ENCODE peak calls at places on chromosomes 16 and 17, in eight cellular contexts. One of them, this sample, is unnamed.

GRCh38 chr16:65136656-65137055 is 14.8 kb upstream of the CDH11 start:
- DNase-seq in ELF-1: no peak
- DNase-seq in GM10248: no peak
- DNase-seq in CD4-positive, alpha-beta T cell: no peak
- DNase-seq in NCI-H1436: no peak
- DNase-seq in mucosa of gallbladder: no peak
- DNase-seq in NCI-H1092 treated with DMSO at 0.1 percent for 48 hours: no peak
- DNase-seq in activated T-cell treated with anti-CD3 and anti-CD28 coated beads, Interleukin-2, amount 50 U/mL, for 24 hours: no peak
- DNase-seq in this sample: no peak

GRCh38 chr17:34613064-34614019 is 34.0 kb downstream of the TMEM132E start:
- DNase-seq in ELF-1: peak
- DNase-seq in GM10248: no peak
- DNase-seq in CD4-positive, alpha-beta T cell: no peak
- DNase-seq in NCI-H1436: peak
- DNase-seq in mucosa of gallbladder: no peak
- DNase-seq in NCI-H1092 treated with DMSO at 0.1 percent for 48 hours: peak
- DNase-seq in activated T-cell treated with anti-CD3 and anti-CD28 coated beads, Interleukin-2, amount 50 U/mL, for 24 hours: no peak
- DNase-seq in this sample: no peak

GRCh38 chr16:88315543-88316105 is 67.1 kb upstream of the ZNF469 start:
- DNase-seq in ELF-1: peak
- DNase-seq in GM10248: no peak
- DNase-seq in CD4-positive, alpha-beta T cell: no peak
- DNase-seq in NCI-H1436: no peak
- DNase-seq in mucosa of gallbladder: peak
- DNase-seq in NCI-H1092 treated with DMSO at 0.1 percent for 48 hours: no peak
- DNase-seq in activated T-cell treated with anti-CD3 and anti-CD28 coated beads, Interleukin-2, amount 50 U/mL, for 24 hours: no peak
- DNase-seq in this sample: no peak

GRCh38 chr17:59366773-59367656 is 35.6 kb downstream of the YPEL2 start:
- DNase-seq in ELF-1: peak
- DNase-seq in GM10248: no peak
- DNase-seq in CD4-positive, alpha-beta T cell: no peak
- DNase-seq in NCI-H1436: peak
- DNase-seq in mucosa of gallbladder: peak
- DNase-seq in NCI-H1092 treated with DMSO at 0.1 percent for 48 hours: peak
- DNase-seq in activated T-cell treated with anti-CD3 and anti-CD28 coated beads, Interleukin-2, amount 50 U/mL, for 24 hours: no peak
- DNase-seq in this sample: no peak

GRCh38 chr16:24504467-24505345 is 34.7 kb upstream of the RBBP6 start:
- DNase-seq in ELF-1: peak
- DNase-seq in GM10248: peak
- DNase-seq in CD4-positive, alpha-beta T cell: peak
- DNase-seq in NCI-H1436: peak
- DNase-seq in mucosa of gallbladder: peak
- DNase-seq in NCI-H1092 treated with DMSO at 0.1 percent for 48 hours: peak
- DNase-seq in activated T-cell treated with anti-CD3 and anti-CD28 coated beads, Interleukin-2, amount 50 U/mL, for 24 hours: peak
- DNase-seq in this sample: peak

GRCh38 chr16:69463876-69464275 is 39.5 kb downstream of the CYB5B start:
- DNase-seq in ELF-1: no peak
- DNase-seq in GM10248: no peak
- DNase-seq in CD4-positive, alpha-beta T cell: no peak
- DNase-seq in NCI-H1436: no peak
- DNase-seq in mucosa of gallbladder: no peak
- DNase-seq in NCI-H1092 treated with DMSO at 0.1 percent for 48 hours: no peak
- DNase-seq in activated T-cell treated with anti-CD3 and anti-CD28 coated beads, Interleukin-2, amount 50 U/mL, for 24 hours: no peak
- DNase-seq in this sample: no peak

GRCh38 chr16:2821483-2822157 is 4.6 kb downstream of the PRSS21 start:
- DNase-seq in ELF-1: peak
- DNase-seq in GM10248: no peak
- DNase-seq in CD4-positive, alpha-beta T cell: no peak
- DNase-seq in NCI-H1436: no peak
- DNase-seq in mucosa of gallbladder: no peak
- DNase-seq in NCI-H1092 treated with DMSO at 0.1 percent for 48 hours: no peak
- DNase-seq in activated T-cell treated with anti-CD3 and anti-CD28 coated beads, Interleukin-2, amount 50 U/mL, for 24 hours: no peak
- DNase-seq in this sample: no peak

GRCh38 chr17:70074991-70075390 is at the start of gene KCNJ16:
- DNase-seq in ELF-1: no peak
- DNase-seq in GM10248: no peak
- DNase-seq in CD4-positive, alpha-beta T cell: no peak
- DNase-seq in NCI-H1436: no peak
- DNase-seq in mucosa of gallbladder: peak
- DNase-seq in NCI-H1092 treated with DMSO at 0.1 percent for 48 hours: peak
- DNase-seq in activated T-cell treated with anti-CD3 and anti-CD28 coated beads, Interleukin-2, amount 50 U/mL, for 24 hours: no peak
- DNase-seq in this sample: no peak

GRCh38 chr16:73053379-73054130 is 5.6 kb upstream of the ZFHX3 start:
- DNase-seq in ELF-1: peak
- DNase-seq in GM10248: no peak
- DNase-seq in CD4-positive, alpha-beta T cell: no peak
- DNase-seq in NCI-H1436: peak
- DNase-seq in mucosa of gallbladder: no peak
- DNase-seq in NCI-H1092 treated with DMSO at 0.1 percent for 48 hours: peak
- DNase-seq in activated T-cell treated with anti-CD3 and anti-CD28 coated beads, Interleukin-2, amount 50 U/mL, for 24 hours: no peak
- DNase-seq in this sample: no peak

GRCh38 chr16:22757202-22757601 is 56.8 kb upstream of the HS3ST2 start:
- DNase-seq in ELF-1: no peak
- DNase-seq in GM10248: no peak
- DNase-seq in CD4-positive, alpha-beta T cell: no peak
- DNase-seq in NCI-H1436: no peak
- DNase-seq in mucosa of gallbladder: no peak
- DNase-seq in NCI-H1092 treated with DMSO at 0.1 percent for 48 hours: no peak
- DNase-seq in activated T-cell treated with anti-CD3 and anti-CD28 coated beads, Interleukin-2, amount 50 U/mL, for 24 hours: no peak
- DNase-seq in this sample: no peak

GRCh38 chr17:7258731-7259554 is 3.3 kb downstream of the CLDN7 start:
- DNase-seq in ELF-1: no peak
- DNase-seq in GM10248: no peak
- DNase-seq in CD4-positive, alpha-beta T cell: no peak
- DNase-seq in NCI-H1436: no peak
- DNase-seq in mucosa of gallbladder: no peak
- DNase-seq in NCI-H1092 treated with DMSO at 0.1 percent for 48 hours: no peak
- DNase-seq in activated T-cell treated with anti-CD3 and anti-CD28 coated beads, Interleukin-2, amount 50 U/mL, for 24 hours: no peak
- DNase-seq in this sample: no peak

GRCh38 chr17:49691086-49691676 is 13.3 kb upstream of the SPOP start:
- DNase-seq in ELF-1: peak
- DNase-seq in GM10248: no peak
- DNase-seq in CD4-positive, alpha-beta T cell: no peak
- DNase-seq in NCI-H1436: no peak
- DNase-seq in mucosa of gallbladder: peak
- DNase-seq in NCI-H1092 treated with DMSO at 0.1 percent for 48 hours: no peak
- DNase-seq in activated T-cell treated with anti-CD3 and anti-CD28 coated beads, Interleukin-2, amount 50 U/mL, for 24 hours: peak
- DNase-seq in this sample: no peak

GRCh38 chr17:56678249-56679144 is 85.0 kb downstream of the NOG start:
- DNase-seq in ELF-1: peak
- DNase-seq in GM10248: no peak
- DNase-seq in CD4-positive, alpha-beta T cell: no peak
- DNase-seq in NCI-H1436: no peak
- DNase-seq in mucosa of gallbladder: no peak
- DNase-seq in NCI-H1092 treated with DMSO at 0.1 percent for 48 hours: peak
- DNase-seq in activated T-cell treated with anti-CD3 and anti-CD28 coated beads, Interleukin-2, amount 50 U/mL, for 24 hours: peak
- DNase-seq in this sample: no peak

GRCh38 chr17:77571141-77571540 is 387.4 kb upstream of the TNRC6C start:
- DNase-seq in ELF-1: no peak
- DNase-seq in GM10248: no peak
- DNase-seq in CD4-positive, alpha-beta T cell: no peak
- DNase-seq in NCI-H1436: no peak
- DNase-seq in mucosa of gallbladder: no peak
- DNase-seq in NCI-H1092 treated with DMSO at 0.1 percent for 48 hours: no peak
- DNase-seq in activated T-cell treated with anti-CD3 and anti-CD28 coated beads, Interleukin-2, amount 50 U/mL, for 24 hours: no peak
- DNase-seq in this sample: no peak

GRCh38 chr17:30565073-30565935 is 88.1 kb downstream of the GOSR1 start:
- DNase-seq in ELF-1: peak
- DNase-seq in GM10248: no peak
- DNase-seq in CD4-positive, alpha-beta T cell: no peak
- DNase-seq in NCI-H1436: no peak
- DNase-seq in mucosa of gallbladder: no peak
- DNase-seq in NCI-H1092 treated with DMSO at 0.1 percent for 48 hours: no peak
- DNase-seq in activated T-cell treated with anti-CD3 and anti-CD28 coated beads, Interleukin-2, amount 50 U/mL, for 24 hours: no peak
- DNase-seq in this sample: no peak

GRCh38 chr17:75827291-75828050 is 16.7 kb downstream of the UNC13D start:
- DNase-seq in ELF-1: peak
- DNase-seq in GM10248: peak
- DNase-seq in CD4-positive, alpha-beta T cell: peak
- DNase-seq in NCI-H1436: peak
- DNase-seq in mucosa of gallbladder: peak
- DNase-seq in NCI-H1092 treated with DMSO at 0.1 percent for 48 hours: peak
- DNase-seq in activated T-cell treated with anti-CD3 and anti-CD28 coated beads, Interleukin-2, amount 50 U/mL, for 24 hours: peak
- DNase-seq in this sample: peak

GRCh38 chr16:26905336-26905735 is 161.4 kb upstream of the C16orf82 start:
- DNase-seq in ELF-1: no peak
- DNase-seq in GM10248: no peak
- DNase-seq in CD4-positive, alpha-beta T cell: no peak
- DNase-seq in NCI-H1436: no peak
- DNase-seq in mucosa of gallbladder: no peak
- DNase-seq in NCI-H1092 treated with DMSO at 0.1 percent for 48 hours: no peak
- DNase-seq in activated T-cell treated with anti-CD3 and anti-CD28 coated beads, Interleukin-2, amount 50 U/mL, for 24 hours: no peak
- DNase-seq in this sample: no peak

GRCh38 chr17:7211512-7212277 is 7.9 kb downstream of the DLG4 start:
- DNase-seq in ELF-1: no peak
- DNase-seq in GM10248: no peak
- DNase-seq in CD4-positive, alpha-beta T cell: no peak
- DNase-seq in NCI-H1436: no peak
- DNase-seq in mucosa of gallbladder: no peak
- DNase-seq in NCI-H1092 treated with DMSO at 0.1 percent for 48 hours: no peak
- DNase-seq in activated T-cell treated with anti-CD3 and anti-CD28 coated beads, Interleukin-2, amount 50 U/mL, for 24 hours: no peak
- DNase-seq in this sample: no peak

GRCh38 chr17:64172510-64172909 is 42.6 kb upstream of the ERN1 start:
- DNase-seq in ELF-1: no peak
- DNase-seq in GM10248: no peak
- DNase-seq in CD4-positive, alpha-beta T cell: no peak
- DNase-seq in NCI-H1436: no peak
- DNase-seq in mucosa of gallbladder: no peak
- DNase-seq in NCI-H1092 treated with DMSO at 0.1 percent for 48 hours: no peak
- DNase-seq in activated T-cell treated with anti-CD3 and anti-CD28 coated beads, Interleukin-2, amount 50 U/mL, for 24 hours: peak
- DNase-seq in this sample: no peak

GRCh38 chr16:57668630-57669475 is 747 bp downstream of the ADGRG3 start:
- DNase-seq in ELF-1: no peak
- DNase-seq in GM10248: no peak
- DNase-seq in CD4-positive, alpha-beta T cell: no peak
- DNase-seq in NCI-H1436: no peak
- DNase-seq in mucosa of gallbladder: no peak
- DNase-seq in NCI-H1092 treated with DMSO at 0.1 percent for 48 hours: no peak
- DNase-seq in activated T-cell treated with anti-CD3 and anti-CD28 coated beads, Interleukin-2, amount 50 U/mL, for 24 hours: no peak
- DNase-seq in this sample: no peak

GRCh38 chr16:6891486-6891885 is 441.2 kb upstream of the RBFOX1 start:
- DNase-seq in ELF-1: peak
- DNase-seq in GM10248: no peak
- DNase-seq in CD4-positive, alpha-beta T cell: no peak
- DNase-seq in NCI-H1436: no peak
- DNase-seq in mucosa of gallbladder: no peak
- DNase-seq in NCI-H1092 treated with DMSO at 0.1 percent for 48 hours: no peak
- DNase-seq in activated T-cell treated with anti-CD3 and anti-CD28 coated beads, Interleukin-2, amount 50 U/mL, for 24 hours: no peak
- DNase-seq in this sample: no peak

GRCh38 chr17:82737981-82738877 is 2.8 kb downstream of the FN3K start:
- DNase-seq in ELF-1: no peak
- DNase-seq in GM10248: no peak
- DNase-seq in CD4-positive, alpha-beta T cell: no peak
- DNase-seq in NCI-H1436: no peak
- DNase-seq in mucosa of gallbladder: no peak
- DNase-seq in NCI-H1092 treated with DMSO at 0.1 percent for 48 hours: peak
- DNase-seq in activated T-cell treated with anti-CD3 and anti-CD28 coated beads, Interleukin-2, amount 50 U/mL, for 24 hours: no peak
- DNase-seq in this sample: no peak

GRCh38 chr16:50265260-50265659 is 1.1 kb upstream of the ADCY7 start:
- DNase-seq in ELF-1: no peak
- DNase-seq in GM10248: no peak
- DNase-seq in CD4-positive, alpha-beta T cell: peak
- DNase-seq in NCI-H1436: no peak
- DNase-seq in mucosa of gallbladder: no peak
- DNase-seq in NCI-H1092 treated with DMSO at 0.1 percent for 48 hours: peak
- DNase-seq in activated T-cell treated with anti-CD3 and anti-CD28 coated beads, Interleukin-2, amount 50 U/mL, for 24 hours: peak
- DNase-seq in this sample: no peak

GRCh38 chr17:37490638-37491614 is 1.2 kb downstream of the DUSP14 start:
- DNase-seq in ELF-1: peak
- DNase-seq in GM10248: no peak
- DNase-seq in CD4-positive, alpha-beta T cell: no peak
- DNase-seq in NCI-H1436: no peak
- DNase-seq in mucosa of gallbladder: peak
- DNase-seq in NCI-H1092 treated with DMSO at 0.1 percent for 48 hours: no peak
- DNase-seq in activated T-cell treated with anti-CD3 and anti-CD28 coated beads, Interleukin-2, amount 50 U/mL, for 24 hours: peak
- DNase-seq in this sample: no peak

GRCh38 chr17:68616334-68616733 is 15.2 kb upstream of the FAM20A start:
- DNase-seq in ELF-1: no peak
- DNase-seq in GM10248: no peak
- DNase-seq in CD4-positive, alpha-beta T cell: no peak
- DNase-seq in NCI-H1436: no peak
- DNase-seq in mucosa of gallbladder: no peak
- DNase-seq in NCI-H1092 treated with DMSO at 0.1 percent for 48 hours: no peak
- DNase-seq in activated T-cell treated with anti-CD3 and anti-CD28 coated beads, Interleukin-2, amount 50 U/mL, for 24 hours: no peak
- DNase-seq in this sample: no peak

GRCh38 chr17:59752446-59752845 is 45.0 kb downstream of the VMP1 start:
- DNase-seq in ELF-1: no peak
- DNase-seq in GM10248: no peak
- DNase-seq in CD4-positive, alpha-beta T cell: no peak
- DNase-seq in NCI-H1436: no peak
- DNase-seq in mucosa of gallbladder: no peak
- DNase-seq in NCI-H1092 treated with DMSO at 0.1 percent for 48 hours: no peak
- DNase-seq in activated T-cell treated with anti-CD3 and anti-CD28 coated beads, Interleukin-2, amount 50 U/mL, for 24 hours: no peak
- DNase-seq in this sample: no peak

GRCh38 chr17:78358538-78359215 is 1.2 kb downstream of the SOCS3 start:
- DNase-seq in ELF-1: no peak
- DNase-seq in GM10248: no peak
- DNase-seq in CD4-positive, alpha-beta T cell: no peak
- DNase-seq in NCI-H1436: no peak
- DNase-seq in mucosa of gallbladder: no peak
- DNase-seq in NCI-H1092 treated with DMSO at 0.1 percent for 48 hours: no peak
- DNase-seq in activated T-cell treated with anti-CD3 and anti-CD28 coated beads, Interleukin-2, amount 50 U/mL, for 24 hours: peak
- DNase-seq in this sample: peak

GRCh38 chr17:731943-732787 is at the start of gene TLCD3A:
- DNase-seq in ELF-1: peak
- DNase-seq in GM10248: peak
- DNase-seq in CD4-positive, alpha-beta T cell: peak
- DNase-seq in NCI-H1436: peak
- DNase-seq in mucosa of gallbladder: peak
- DNase-seq in NCI-H1092 treated with DMSO at 0.1 percent for 48 hours: peak
- DNase-seq in activated T-cell treated with anti-CD3 and anti-CD28 coated beads, Interleukin-2, amount 50 U/mL, for 24 hours: peak
- DNase-seq in this sample: peak

GRCh38 chr16:56258508-56259424 is 67.5 kb downstream of the GNAO1 start:
- DNase-seq in ELF-1: no peak
- DNase-seq in GM10248: no peak
- DNase-seq in CD4-positive, alpha-beta T cell: no peak
- DNase-seq in NCI-H1436: no peak
- DNase-seq in mucosa of gallbladder: no peak
- DNase-seq in NCI-H1092 treated with DMSO at 0.1 percent for 48 hours: no peak
- DNase-seq in activated T-cell treated with anti-CD3 and anti-CD28 coated beads, Interleukin-2, amount 50 U/mL, for 24 hours: no peak
- DNase-seq in this sample: no peak

GRCh38 chr16:53053967-53054669 is 673 bp upstream of the CHD9 start:
- DNase-seq in ELF-1: no peak
- DNase-seq in GM10248: peak
- DNase-seq in CD4-positive, alpha-beta T cell: no peak
- DNase-seq in NCI-H1436: peak
- DNase-seq in mucosa of gallbladder: peak
- DNase-seq in NCI-H1092 treated with DMSO at 0.1 percent for 48 hours: peak
- DNase-seq in activated T-cell treated with anti-CD3 and anti-CD28 coated beads, Interleukin-2, amount 50 U/mL, for 24 hours: no peak
- DNase-seq in this sample: no peak

GRCh38 chr16:726188-726437 is 130 bp downstream of the CCDC78 start:
- DNase-seq in ELF-1: no peak
- DNase-seq in GM10248: no peak
- DNase-seq in CD4-positive, alpha-beta T cell: no peak
- DNase-seq in NCI-H1436: peak
- DNase-seq in mucosa of gallbladder: no peak
- DNase-seq in NCI-H1092 treated with DMSO at 0.1 percent for 48 hours: no peak
- DNase-seq in activated T-cell treated with anti-CD3 and anti-CD28 coated beads, Interleukin-2, amount 50 U/mL, for 24 hours: no peak
- DNase-seq in this sample: no peak

GRCh38 chr17:10875411-10875810 is 37.5 kb upstream of the PIRT start:
- DNase-seq in ELF-1: peak
- DNase-seq in GM10248: peak
- DNase-seq in CD4-positive, alpha-beta T cell: no peak
- DNase-seq in NCI-H1436: no peak
- DNase-seq in mucosa of gallbladder: peak
- DNase-seq in NCI-H1092 treated with DMSO at 0.1 percent for 48 hours: no peak
- DNase-seq in activated T-cell treated with anti-CD3 and anti-CD28 coated beads, Interleukin-2, amount 50 U/mL, for 24 hours: no peak
- DNase-seq in this sample: no peak

This sample was measured in CD8-positive, alpha-beta memory T cell.